ENCODE peak calls at places on chromosomes 6 and 20, in seven cellular contexts. H is neural crest cell, O is uterus, R is pancreas, K is right atrium auricular region, V is ascending aorta, T is ovary. C is an unnamed sample.

GRCh38 chr20:34525709-34526416 is 9.6 kb downstream of the DYNLRB1 start:
- DNase-seq in H (no peak), O (peak), R (peak), K (peak), V (peak), T (peak), C (no peak)

GRCh38 chr20:38075161-38075998 is 41.8 kb downstream of the RPRD1B start:
- DNase-seq in H (no peak), O (no peak), R (no peak), K (no peak), V (no peak), T (no peak), C (no peak)

GRCh38 chr6:3390698-3391097 is 66.2 kb downstream of the SLC22A23 start:
- DNase-seq in H (no peak), O (no peak), R (no peak), K (peak), V (peak), T (no peak), C (no peak)

GRCh38 chr6:35736982-35737412 is at the start of gene ARMC12:
- DNase-seq in H (no peak), O (no peak), R (no peak), K (no peak), V (no peak), T (no peak), C (no peak)

GRCh38 chr6:3751730-3752537 is 421 bp upstream of the PXDC1 start:
- DNase-seq in H (peak), O (peak), R (peak), K (peak), V (peak), T (peak), C (peak)

GRCh38 chr6:47007657-47008396 is 34.3 kb downstream of the ADGRF1 start:
- DNase-seq in H (no peak), O (no peak), R (no peak), K (no peak), V (no peak), T (no peak), C (no peak)

GRCh38 chr20:36493801-36494114 is 47.6 kb upstream of the MYL9 start:
- DNase-seq in H (no peak), O (peak), R (no peak), K (peak), V (peak), T (peak), C (no peak)

GRCh38 chr6:14118444-14118843 is 872 bp downstream of the CD83 start:
- DNase-seq in H (no peak), O (no peak), R (no peak), K (no peak), V (no peak), T (no peak), C (no peak)

GRCh38 chr6:55047433-55048044 is 126.8 kb upstream of the HCRTR2 start:
- DNase-seq in H (no peak), O (no peak), R (no peak), K (no peak), V (no peak), T (no peak), C (no peak)

GRCh38 chr6:33247977-33248642 is 23.6 kb downstream of the VPS52 start:
- DNase-seq in H (peak), O (peak), R (peak), K (peak), V (peak), T (peak), C (peak)

GRCh38 chr6:41553405-41553999 is 7.3 kb downstream of the FOXP4 start:
- DNase-seq in H (no peak), O (no peak), R (no peak), K (no peak), V (no peak), T (no peak), C (no peak)

GRCh38 chr6:150298029-150298380 is 70.8 kb upstream of the IYD start:
- DNase-seq in H (no peak), O (no peak), R (no peak), K (no peak), V (no peak), T (no peak), C (no peak)

GRCh38 chr20:47727170-47727880 is 58.0 kb downstream of the SULF2 start:
- DNase-seq in H (no peak), O (no peak), R (no peak), K (peak), V (no peak), T (no peak), C (peak)

GRCh38 chr6:133768656-133769295 is 120.1 kb upstream of the TCF21 start:
- DNase-seq in H (no peak), O (peak), R (no peak), K (peak), V (peak), T (peak), C (no peak)

GRCh38 chr6:15340775-15341174 is 94.9 kb downstream of the JARID2 start:
- DNase-seq in H (no peak), O (no peak), R (no peak), K (no peak), V (no peak), T (no peak), C (no peak)

GRCh38 chr6:142469220-142469619 is 167.4 kb downstream of the ADGRG6 start:
- DNase-seq in H (no peak), O (no peak), R (no peak), K (no peak), V (no peak), T (no peak), C (no peak)

GRCh38 chr6:42190784-42191183 is 4.0 kb downstream of the GUCA1B start:
- DNase-seq in H (no peak), O (no peak), R (no peak), K (no peak), V (no peak), T (no peak), C (no peak)

GRCh38 chr6:155530219-155530834 is 74.7 kb upstream of the NOX3 start:
- DNase-seq in H (no peak), O (no peak), R (no peak), K (no peak), V (no peak), T (no peak), C (no peak)

GRCh38 chr6:13453771-13454251 is 33.6 kb downstream of the GFOD1 start:
- DNase-seq in H (no peak), O (no peak), R (no peak), K (no peak), V (peak), T (no peak), C (peak)

GRCh38 chr6:111837641-111838500 is 35.4 kb downstream of the FYN start:
- DNase-seq in H (no peak), O (no peak), R (no peak), K (no peak), V (no peak), T (no peak), C (peak)

GRCh38 chr6:47483853-47484546 is 6.4 kb downstream of the CD2AP start:
- DNase-seq in H (no peak), O (no peak), R (no peak), K (no peak), V (no peak), T (no peak), C (no peak)

GRCh38 chr6:37698264-37699137 is 818 bp upstream of the MDGA1 start:
- DNase-seq in H (peak), O (peak), R (no peak), K (no peak), V (peak), T (peak), C (peak)

GRCh38 chr20:53923745-53924369 is 146.5 kb downstream of the BCAS1 start:
- DNase-seq in H (no peak), O (no peak), R (no peak), K (peak), V (no peak), T (no peak), C (no peak)

GRCh38 chr20:57126481-57127092 is 139.9 kb downstream of the BMP7 start:
- DNase-seq in H (no peak), O (no peak), R (no peak), K (no peak), V (no peak), T (no peak), C (no peak)

GRCh38 chr6:9933674-9934073 is 481.2 kb downstream of the TFAP2A start:
- DNase-seq in H (no peak), O (no peak), R (no peak), K (no peak), V (no peak), T (no peak), C (no peak)

GRCh38 chr6:145502417-145502816 is 232.9 kb downstream of the EPM2A start:
- DNase-seq in H (no peak), O (no peak), R (no peak), K (no peak), V (no peak), T (no peak), C (no peak)

GRCh38 chr6:4256969-4257368 is 121.6 kb upstream of the ECI2 start:
- DNase-seq in H (no peak), O (no peak), R (no peak), K (no peak), V (no peak), T (no peak), C (no peak)

GRCh38 chr6:75296811-75297779 is 12.5 kb upstream of the TMEM30A start:
- DNase-seq in H (no peak), O (no peak), R (no peak), K (no peak), V (no peak), T (no peak), C (no peak)

GRCh38 chr20:2900845-2901592 is 27.7 kb downstream of the PTPRA start:
- DNase-seq in H (no peak), O (no peak), R (no peak), K (no peak), V (no peak), T (no peak), C (no peak)

GRCh38 chr6:75711173-75711572 is 37.9 kb upstream of the MYO6 start:
- DNase-seq in H (no peak), O (no peak), R (no peak), K (no peak), V (no peak), T (no peak), C (no peak)

GRCh38 chr6:170058878-170059485 is 231.9 kb downstream of the DLL1 start:
- DNase-seq in H (no peak), O (no peak), R (no peak), K (peak), V (no peak), T (peak), C (no peak)

GRCh38 chr6:12586696-12587095 is 129.9 kb upstream of the PHACTR1 start:
- DNase-seq in H (no peak), O (no peak), R (no peak), K (no peak), V (no peak), T (no peak), C (no peak)

GRCh38 chr20:15835811-15836210 is 737.4 kb downstream of the KIF16B start:
- DNase-seq in H (no peak), O (no peak), R (no peak), K (no peak), V (no peak), T (no peak), C (no peak)

GRCh38 chr20:38222231-38222922 is 38.2 kb downstream of the KIAA1755 start:
- DNase-seq in H (peak), O (peak), R (peak), K (peak), V (peak), T (peak), C (peak)

GRCh38 chr6:35552285-35552917 is 39.7 kb upstream of the TULP1 start:
- DNase-seq in H (peak), O (no peak), R (peak), K (no peak), V (no peak), T (no peak), C (peak)

DNA sequence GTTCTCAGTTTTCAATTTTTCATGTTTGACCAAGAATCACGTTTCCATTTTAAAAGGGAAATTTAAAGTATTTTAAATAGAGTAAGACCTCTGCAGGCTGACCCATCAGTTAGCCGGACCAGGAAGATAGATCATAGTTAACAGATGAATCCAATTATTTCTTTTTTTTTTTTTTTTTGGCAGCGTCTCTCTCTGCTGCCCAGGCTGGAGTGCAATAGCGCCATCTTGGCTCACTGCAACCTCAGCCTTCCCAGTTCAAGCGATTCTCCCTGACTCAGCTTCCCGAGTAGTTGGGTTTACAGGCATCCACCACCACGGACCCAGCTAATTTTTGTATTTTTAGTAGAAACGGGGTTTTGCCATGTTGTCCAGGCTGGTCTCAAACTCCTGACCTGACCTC is 256.7 kb upstream of the CNR1 start:
- DNase-seq in H (no peak), O (no peak), R (no peak), K (no peak), V (no peak), T (no peak), C (no peak)
- TF ChIP-seq CTCF in H (no peak), O (no peak), R (no peak), K (no peak), V (no peak), T (no peak), C (no peak)

DNA sequence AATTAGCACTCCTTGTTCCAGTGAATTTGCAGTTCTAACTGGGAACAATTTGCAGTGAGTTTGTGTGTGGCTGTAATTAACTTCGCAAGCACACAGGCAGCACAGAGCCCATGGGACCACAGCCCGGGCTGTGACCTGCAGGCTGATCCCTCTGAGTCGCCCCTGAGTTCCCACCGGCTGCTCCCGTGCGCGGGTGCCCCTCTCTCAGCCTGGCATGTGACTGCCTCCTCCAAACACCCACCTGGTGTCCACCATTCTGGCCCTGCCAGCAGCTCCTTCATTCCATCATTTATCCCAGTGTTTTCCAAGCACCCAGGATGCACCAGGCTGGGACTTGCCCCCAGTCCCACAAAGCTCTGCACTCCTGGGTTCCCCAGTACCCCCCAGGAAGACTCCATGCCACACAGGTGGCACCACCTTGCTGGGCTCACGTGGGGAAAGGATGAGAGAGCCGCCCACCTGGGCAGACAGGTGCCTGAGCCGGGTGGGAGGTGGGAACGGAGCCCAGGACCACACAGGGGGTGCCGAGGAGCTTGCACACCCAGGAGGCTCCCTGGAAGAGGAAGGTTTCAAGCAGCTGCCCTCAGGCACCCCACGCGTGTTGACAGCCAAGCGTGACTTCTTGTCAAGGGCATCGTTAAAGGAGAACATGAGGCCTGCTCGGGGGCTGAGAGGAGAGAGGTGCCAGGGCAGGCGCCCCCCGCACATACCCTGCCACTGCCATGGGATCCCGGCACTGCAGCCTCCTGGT is 75.1 kb downstream of the YTHDF1 start:
- DNase-seq in H (no peak), O (no peak), R (no peak), K (no peak), V (no peak), T (no peak), C (no peak)
- TF ChIP-seq CTCF in H (no peak), O (no peak), R (no peak), K (no peak), V (no peak), T (no peak), C (no peak)

GRCh38 chr6:163577404-163577803 is 162.9 kb downstream of the QKI start:
- DNase-seq in H (no peak), O (no peak), R (no peak), K (no peak), V (no peak), T (no peak), C (no peak)

GRCh38 chr6:163579111-163579879 is 164.8 kb downstream of the QKI start:
- DNase-seq in H (no peak), O (no peak), R (no peak), K (no peak), V (no peak), T (no peak), C (no peak)

GRCh38 chr6:163580311-163581030 is 166.0 kb downstream of the QKI start:
- DNase-seq in H (no peak), O (no peak), R (no peak), K (no peak), V (no peak), T (no peak), C (no peak)

GRCh38 chr6:163583558-163583957 is 169.0 kb downstream of the QKI start:
- DNase-seq in H (no peak), O (no peak), R (no peak), K (no peak), V (no peak), T (no peak), C (no peak)

DNA sequence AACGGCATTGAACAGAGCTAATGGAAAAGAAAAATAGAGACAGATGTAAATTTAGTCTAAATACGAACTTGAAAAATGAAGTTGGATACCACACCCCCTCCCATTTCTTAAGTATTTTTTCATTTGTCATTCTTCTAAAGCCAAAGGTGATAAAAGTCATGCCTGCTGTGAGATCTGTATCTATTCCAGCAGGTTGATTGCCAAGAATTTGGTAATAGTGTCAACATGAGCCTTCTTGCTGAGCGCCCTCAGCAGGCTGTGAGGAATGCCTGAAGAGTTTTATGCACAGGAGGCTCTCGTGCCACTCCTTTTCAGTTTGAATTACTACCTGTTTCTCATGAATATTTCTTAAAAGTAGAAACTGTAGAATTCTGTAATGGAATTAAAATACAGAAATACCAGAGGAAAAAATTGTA is 165.4 kb downstream of the QKI start:
- DNase-seq in H (no peak), O (no peak), R (no peak), K (no peak), V (no peak), T (no peak), C (no peak)
- TF ChIP-seq CTCF in H (no peak), O (no peak), R (no peak), K (peak), V (no peak), T (no peak), C (no peak)

DNA sequence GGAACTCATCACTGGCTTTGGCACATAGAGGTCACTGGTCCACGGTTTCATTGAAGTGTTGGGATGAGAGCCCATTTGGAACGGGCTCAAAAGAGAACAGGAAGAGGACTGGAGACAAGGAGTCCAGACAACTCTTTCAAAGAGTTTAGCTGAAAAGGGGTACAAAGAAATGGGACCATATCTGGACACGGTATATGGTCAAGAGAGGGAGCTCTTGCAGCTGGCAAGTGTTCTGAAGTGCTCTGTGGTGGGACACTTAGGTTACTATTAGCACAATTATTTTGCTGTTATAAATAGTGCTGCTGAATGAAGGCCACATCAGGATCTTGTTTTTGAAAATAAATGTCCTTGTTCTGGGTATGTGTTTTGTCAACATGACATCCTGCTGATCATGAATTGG is 4.6 kb downstream of the SGK2 start:
- DNase-seq in H (no peak), O (no peak), R (no peak), K (no peak), V (no peak), T (no peak), C (no peak)
- TF ChIP-seq CTCF in H (no peak), O (no peak), R (no peak), K (no peak), V (no peak), T (no peak), C (no peak)

GRCh38 chr6:151422981-151423380 is 28.9 kb downstream of the RMND1 start:
- DNase-seq in H (no peak), O (no peak), R (no peak), K (no peak), V (no peak), T (no peak), C (no peak)
- TF ChIP-seq CTCF in H (no peak), O (no peak), R (no peak), K (no peak), V (no peak), T (no peak), C (no peak)